ENCODE peak calls at places on chromosomes 6 and 20, in four cellular contexts. M is GM12878, Z is H1, O is SK-N-SH. J is an unnamed sample. For H3K4me1, the result is how much of the 10 kb centered on the place peaks cover.

GRCh38 chr20:25399038-25399430 is 8.4 kb upstream of the ABHD12 start:
- DNase-seq in O (peak), M (no peak), Z (no peak), J (peak)

GRCh38 chr6:88867841-88868558 is 95.4 kb downstream of the RNGTT start:
- DNase-seq in O (no peak), M (no peak), Z (no peak), J (no peak)

GRCh38 chr6:123316733-123317323 is 319.9 kb downstream of the TRDN start:
- DNase-seq in Z (no peak), M (no peak), O (peak), J (peak)

GRCh38 chr6:137928286-137928685 is 61.2 kb downstream of the TNFAIP3 start:
- DNase-seq in O (no peak), Z (no peak), M (no peak), J (no peak)

GRCh38 chr6:127550403-127550802 is 26.6 kb upstream of the C6orf58 start:
- DNase-seq in M (no peak), Z (no peak), O (no peak), J (no peak)

GRCh38 chr20:43043887-43044286 is 145.8 kb downstream of the PTPRT start:
- DNase-seq in M (no peak), Z (no peak), O (no peak), J (no peak)

GRCh38 chr6:148578837-148579236 is 168.0 kb upstream of the UST start:
- DNase-seq in M (no peak), O (no peak), Z (no peak), J (no peak)

GRCh38 chr20:11445161-11445560 is 472.5 kb upstream of the BTBD3 start:
- DNase-seq in M (no peak), Z (no peak), O (no peak), J (no peak)

GRCh38 chr6:2021713-2022125 is 223.7 kb downstream of the GMDS start:
- DNase-seq in O (no peak), M (no peak), Z (no peak), J (no peak)

GRCh38 chr6:71621918-71622519 is 264.3 kb upstream of the RIMS1 start:
- DNase-seq in M (no peak), O (peak), Z (no peak), J (no peak)

GRCh38 chr6:116287668-116288282 is 8.0 kb upstream of the TSPYL1 start:
- DNase-seq in M (no peak), O (peak), Z (no peak), J (peak)

GRCh38 chr20:20440473-20440872 is 72.6 kb downstream of the INSM1 start:
- DNase-seq in O (no peak), Z (no peak), M (no peak), J (no peak)

GRCh38 chr6:121770943-121771342 is 335.5 kb downstream of the GJA1 start:
- DNase-seq in M (no peak), O (no peak), Z (no peak), J (no peak)

GRCh38 chr20:47274449-47275108 is 81.9 kb downstream of the ZMYND8 start:
- DNase-seq in O (no peak), Z (no peak), M (peak), J (peak)

GRCh38 chr6:111842891-111843290 is 30.4 kb downstream of the FYN start:
- DNase-seq in M (no peak), O (no peak), Z (no peak), J (no peak)

GRCh38 chr20:50678213-50678898 is 13.0 kb downstream of the RIPOR3 start:
- DNase-seq in Z (no peak), O (no peak), M (no peak), J (no peak)

GRCh38 chr6:121697921-121698320 is 262.5 kb downstream of the GJA1 start:
- DNase-seq in Z (no peak), O (no peak), M (no peak), J (no peak)

GRCh38 chr20:50286609-50287008 is 96.0 kb downstream of the CEBPB start:
- DNase-seq in Z (no peak), M (no peak), O (peak), J (peak)

GRCh38 chr6:56888687-56889086 is 66.2 kb upstream of the BEND6 start:
- DNase-seq in Z (no peak), M (no peak), O (no peak), J (no peak)

GRCh38 chr6:56890683-56891429 is 64.1 kb upstream of the BEND6 start:
- DNase-seq in O (no peak), Z (no peak), M (peak), J (peak)

GRCh38 chr6:56890066-56890465 is 64.8 kb upstream of the BEND6 start:
- DNase-seq in O (no peak), Z (no peak), M (no peak), J (no peak)

GRCh38 chr6:56889492-56889891 is 65.4 kb upstream of the BEND6 start:
- DNase-seq in O (no peak), Z (no peak), M (no peak), J (no peak)

GRCh38 chr6:56887086-56887485 is 67.8 kb upstream of the BEND6 start:
- DNase-seq in M (no peak), O (no peak), Z (no peak), J (no peak)
- H3K4me1 ChIP-seq in M (under half), O (under half), Z (under half), J (under half)

GRCh38 chr20:48657426-48658197 is 170.2 kb downstream of the PREX1 start:
- DNase-seq in Z (no peak), O (peak), M (peak), J (peak)
- TF ChIP-seq NRF1 in Z (no peak), O (no peak), M (no peak), J (no peak)

GRCh38 chr6:110708295-110708965 is 106.8 kb downstream of the CDK19 start:
- DNase-seq in O (no peak), M (no peak), Z (no peak), J (no peak)

GRCh38 chr6:110705543-110705942 is 109.7 kb downstream of the CDK19 start:
- DNase-seq in Z (no peak), M (no peak), O (no peak), J (no peak)

GRCh38 chr6:110703906-110704594 is 111.2 kb downstream of the CDK19 start:
- DNase-seq in O (no peak), Z (no peak), M (no peak), J (no peak)

GRCh38 chr6:110699780-110700179 is 115.5 kb downstream of the CDK19 start:
- DNase-seq in Z (no peak), M (no peak), O (no peak), J (no peak)

DNA sequence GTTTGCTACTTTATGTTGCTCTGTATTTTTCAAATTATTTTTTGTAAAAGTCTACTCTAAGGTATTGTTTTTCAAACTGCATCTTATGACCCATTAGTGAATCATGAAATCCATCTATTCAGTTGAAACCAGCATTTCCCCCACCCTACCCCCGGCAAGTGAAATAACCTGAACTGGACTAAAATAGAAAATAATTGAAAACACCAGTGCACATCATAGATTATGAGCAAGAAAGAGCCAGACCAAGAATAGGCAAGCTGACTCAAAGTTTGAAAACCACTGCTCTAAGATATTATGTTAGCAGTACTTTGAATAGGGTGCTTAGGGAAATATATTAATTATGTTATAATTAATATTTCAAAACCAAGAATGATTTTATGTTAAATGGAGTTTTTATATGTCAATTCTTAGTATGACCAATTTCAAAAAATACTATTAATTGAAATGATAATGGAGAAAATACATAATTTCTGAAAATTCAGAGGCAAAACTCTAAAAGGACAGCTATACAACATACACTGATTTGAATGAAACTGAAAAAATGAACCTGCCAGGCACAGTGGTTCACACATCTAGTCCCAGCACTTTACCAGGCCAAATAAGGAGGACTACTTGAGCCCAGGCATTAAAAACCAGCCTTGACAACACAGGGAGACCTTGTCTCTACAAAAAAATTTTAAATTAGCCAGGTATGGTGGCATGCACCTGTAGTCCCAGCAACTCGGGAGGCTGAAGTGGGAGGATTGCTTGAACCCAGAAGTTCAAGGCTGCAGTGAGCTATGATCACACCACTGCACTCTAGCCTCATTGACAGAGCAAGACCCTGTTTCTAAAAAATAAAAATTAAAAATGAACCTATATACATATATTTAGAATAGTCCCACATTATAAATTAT is 112.0 kb downstream of the CDK19 start:
- DNase-seq in M (no peak), Z (no peak), O (no peak), J (no peak)
- H3K4me1 ChIP-seq in M (under half), Z (under half), O (under half), J (under half)

GRCh38 chr6:5214570-5215052 is 46.1 kb downstream of the LYRM4 start:
- DNase-seq in O (peak), M (no peak), Z (peak), J (peak)
- TF ChIP-seq NRF1 in O (no peak), M (no peak), Z (no peak), J (no peak)

DNA sequence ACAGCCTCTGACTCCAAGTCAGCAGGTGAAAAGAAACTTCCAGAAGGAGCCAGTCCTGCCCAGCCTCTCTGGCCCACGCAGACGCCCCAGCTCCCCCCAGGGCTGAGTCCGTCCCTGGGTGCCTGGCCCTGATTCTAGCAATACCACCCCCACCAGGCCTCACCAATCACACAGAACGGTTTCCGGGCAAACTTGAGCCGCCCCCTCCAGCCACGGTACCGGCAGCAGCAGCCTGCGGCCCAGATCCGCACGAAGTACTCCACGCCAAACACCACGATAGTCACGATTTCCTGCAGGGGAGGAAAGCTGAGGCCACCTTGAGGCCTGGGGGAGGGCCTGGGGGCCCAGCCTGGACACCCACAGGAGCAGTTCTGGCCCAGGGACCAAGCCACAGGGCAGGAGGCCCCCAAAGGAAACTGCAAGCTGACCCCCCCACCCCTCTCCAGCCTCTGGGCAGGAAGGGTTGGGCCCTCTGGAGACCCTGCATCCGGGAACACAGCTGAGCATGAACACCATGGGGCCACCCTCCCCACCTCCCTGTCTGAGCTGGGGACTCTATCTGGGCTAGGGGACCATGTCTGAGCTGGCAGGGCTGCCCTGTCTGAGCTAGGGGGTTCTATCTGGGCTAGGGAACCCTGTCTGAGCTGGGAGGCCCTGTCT is 27.2 kb downstream of the KCNQ2 start:
- DNase-seq in O (no peak), M (no peak), Z (no peak), J (no peak)
- H3K4me1 ChIP-seq in O (under half), M (under half), Z (under half), J (under half)

DNA sequence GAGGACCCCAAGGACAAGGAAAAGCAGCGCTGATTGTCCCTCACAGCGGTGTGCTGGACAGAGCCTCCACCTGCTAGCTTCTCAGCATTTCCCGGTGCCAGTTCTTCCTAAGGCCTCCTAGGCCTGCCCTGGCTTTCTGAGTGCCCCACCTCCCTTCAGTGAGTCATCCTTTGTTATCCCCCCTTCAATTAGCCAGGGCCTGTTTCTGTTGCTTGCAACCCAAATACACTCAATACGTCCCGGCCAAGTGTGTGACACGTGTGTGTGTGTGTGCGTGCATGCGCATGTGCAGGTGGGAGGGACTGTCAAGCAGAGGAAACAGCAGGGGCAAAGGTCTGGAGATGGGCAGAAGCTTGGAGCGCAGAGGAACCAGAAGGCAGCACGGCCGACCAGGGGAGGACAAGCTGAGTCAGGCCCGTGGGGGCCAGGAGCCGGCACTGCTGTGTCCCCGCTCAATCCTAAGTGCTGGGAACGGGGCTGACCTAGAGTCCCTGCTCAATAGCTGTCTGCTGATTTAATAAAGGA is 159.8 kb downstream of the PREX1 start:
- DNase-seq in Z (no peak), O (no peak), M (no peak), J (no peak)
- TF ChIP-seq NRF1 in Z (no peak), O (no peak), M (no peak), J (peak)

GRCh38 chr20:63185215-63185796 is 30.6 kb downstream of the YTHDF1 start:
- DNase-seq in M (no peak), Z (no peak), O (no peak), J (no peak)
- H3K4me1 ChIP-seq in M (under half), Z (under half), O (under half), J (under half)

GRCh38 chr6:97215157-97215769 is 67.8 kb downstream of the MMS22L start:
- DNase-seq in Z (peak), O (peak), M (no peak), J (peak)
- TF ChIP-seq NRF1 in Z (no peak), O (no peak), M (no peak), J (no peak)